ENCODE peak calls at places on chromosomes 12 and 14, in four cellular contexts. A is H7, J is upper lobe of right lung, S is psoas muscle. H is an unnamed sample. For H3K27me3, the result is how much of the 10 kb centered on the place peaks cover.

GRCh38 chr12:26274441-26275312 is 79.3 kb downstream of the SSPN start:
- DNase-seq in A (no peak), J (peak), S (peak), H (peak)

GRCh38 chr14:102568115-102568614 is 24.3 kb upstream of the RCOR1 start:
- DNase-seq in A (peak), J (no peak), S (no peak), H (no peak)

GRCh38 chr14:34498684-34499412 is 36.8 kb upstream of the SPTSSA start:
- DNase-seq in A (peak), J (no peak), S (no peak), H (no peak)

GRCh38 chr12:42446761-42447160 is 120.8 kb downstream of the PPHLN1 start:
- DNase-seq in A (peak), J (no peak), S (no peak), H (no peak)

GRCh38 chr12:78403136-78403535 is 461.4 kb upstream of the SYT1 start:
- DNase-seq in A (no peak), J (no peak), S (no peak), H (no peak)

GRCh38 chr14:95456281-95456680 is 60.2 kb downstream of the SYNE3 start:
- DNase-seq in A (no peak), J (no peak), S (no peak), H (no peak)

GRCh38 chr12:122837306-122838265 is 2.3 kb downstream of the HIP1R start:
- DNase-seq in A (peak), J (no peak), S (no peak), H (no peak)

GRCh38 chr12:34352098-34352497 is 329.8 kb downstream of the ALG10 start:
- DNase-seq in A (no peak), J (no peak), S (no peak), H (no peak)

GRCh38 chr12:67018105-67018504 is 251.1 kb upstream of the CAND1 start:
- DNase-seq in A (peak), J (no peak), S (no peak), H (no peak)

GRCh38 chr12:125983094-125983783 is 918.0 kb downstream of the AACS start:
- DNase-seq in A (peak), J (peak), S (no peak), H (no peak)

GRCh38 chr12:62840311-62840710 is 94.6 kb downstream of the PPM1H start:
- DNase-seq in A (no peak), J (no peak), S (no peak), H (no peak)

GRCh38 chr12:13099910-13100609 is 3.4 kb downstream of the GSG1 start:
- DNase-seq in A (no peak), J (no peak), S (no peak), H (no peak)

GRCh38 chr14:31746326-31746725 is 185.1 kb downstream of the NUBPL start:
- DNase-seq in A (no peak), J (no peak), S (no peak), H (no peak)

GRCh38 chr12:88947486-88948043 is 367.3 kb upstream of the KITLG start:
- DNase-seq in A (no peak), J (no peak), S (no peak), H (no peak)

GRCh38 chr12:66662179-66662578 is 16.7 kb downstream of the GRIP1 start:
- DNase-seq in A (no peak), J (no peak), S (no peak), H (no peak)

GRCh38 chr12:29131539-29131938 is 17.5 kb upstream of the FAR2 start:
- DNase-seq in A (no peak), J (no peak), S (no peak), H (no peak)

GRCh38 chr12:113792450-113792849 is 173.7 kb downstream of the RBM19 start:
- DNase-seq in A (no peak), J (no peak), S (no peak), H (no peak)

GRCh38 chr12:54376596-54377468 is 7.7 kb downstream of the ZNF385A start:
- DNase-seq in A (no peak), J (no peak), S (no peak), H (no peak)

GRCh38 chr12:69330475-69331473 is 17.4 kb upstream of the LYZ start:
- DNase-seq in A (peak), J (peak), S (no peak), H (no peak)

GRCh38 chr12:46487567-46488131 is 115.1 kb upstream of the SLC38A2 start:
- DNase-seq in A (no peak), J (no peak), S (no peak), H (no peak)

GRCh38 chr14:52355016-52355430 is 40.9 kb downstream of the PTGER2 start:
- DNase-seq in A (no peak), J (no peak), S (no peak), H (no peak)

GRCh38 chr14:86221755-86222154 is 691.8 kb downstream of the FLRT2 start:
- DNase-seq in A (peak), J (no peak), S (no peak), H (no peak)

GRCh38 chr12:54411398-54412241 is 7.4 kb downstream of the ITGA5 start:
- DNase-seq in A (peak), J (peak), S (peak), H (peak)

DNA sequence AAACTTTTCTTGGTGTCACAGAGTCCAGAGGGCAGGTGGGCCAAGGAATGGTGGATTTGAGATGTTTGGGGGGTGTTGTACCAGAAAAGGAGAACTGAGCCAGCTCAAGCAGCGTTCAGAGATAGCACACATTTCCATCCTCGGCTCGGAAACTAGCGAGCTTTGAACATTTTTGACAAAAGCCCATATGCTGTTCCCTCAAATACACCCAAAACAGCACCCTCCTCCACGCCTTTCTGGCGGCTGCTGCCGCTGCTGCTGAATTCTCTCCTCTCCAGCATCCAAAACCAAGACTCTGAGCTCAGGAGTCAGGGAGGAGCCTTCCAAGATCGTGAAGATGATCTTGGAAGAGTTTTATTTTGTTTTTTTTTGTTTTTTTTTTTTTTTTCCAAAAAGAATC is 967 bp downstream of the SRRM4 start:
- DNase-seq in A (no peak), J (no peak), S (no peak), H (no peak)
- H3K27me3 ChIP-seq in A (under half), J (under half), S (under half), H (half or more)

DNA sequence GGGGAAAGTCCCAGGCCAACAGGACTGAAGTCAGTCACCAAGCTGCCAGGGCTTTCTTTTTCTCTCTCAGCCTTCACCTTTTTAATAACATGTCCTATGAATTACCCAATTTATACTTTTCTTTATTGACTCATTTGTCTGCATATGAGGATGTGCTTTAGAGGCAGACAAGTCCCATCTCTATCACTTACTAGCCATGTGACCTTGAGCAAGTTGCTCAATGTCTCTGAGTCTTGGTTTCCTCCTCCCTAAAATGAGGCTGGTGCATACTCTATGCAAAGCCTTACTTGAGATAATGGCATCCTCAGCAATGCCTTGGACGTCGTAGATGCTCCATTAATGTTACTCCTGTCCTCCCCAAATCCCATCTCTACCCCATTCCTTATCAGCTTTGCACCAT is 98.1 kb upstream of the TMPO start:
- DNase-seq in A (no peak), J (no peak), S (no peak), H (no peak)
- H3K27me3 ChIP-seq in A (under half), J (under half), S (under half), H (under half)

GRCh38 chr12:110345176-110345651 is 58.3 kb downstream of the ANAPC7 start:
- DNase-seq in A (no peak), J (no peak), S (no peak), H (peak)
- H3K27me3 ChIP-seq in A (under half), J (under half), S (under half), H (under half)

GRCh38 chr14:104335611-104336010 is 197.2 kb downstream of the KIF26A start:
- DNase-seq in A (no peak), J (no peak), S (no peak), H (peak)
- H3K27me3 ChIP-seq in A (under half), J (under half), S (under half), H (under half)

GRCh38 chr12:84804691-84805473 is 107.7 kb downstream of the SLC6A15 start:
- DNase-seq in A (peak), J (no peak), S (no peak), H (no peak)

GRCh38 chr12:84811291-84811690 is 101.3 kb downstream of the SLC6A15 start:
- DNase-seq in A (no peak), J (no peak), S (no peak), H (no peak)

GRCh38 chr12:84803661-84804060 is 108.9 kb downstream of the SLC6A15 start:
- DNase-seq in A (no peak), J (no peak), S (no peak), H (no peak)

GRCh38 chr12:84807249-84807648 is 105.3 kb downstream of the SLC6A15 start:
- DNase-seq in A (no peak), J (no peak), S (no peak), H (no peak)

DNA sequence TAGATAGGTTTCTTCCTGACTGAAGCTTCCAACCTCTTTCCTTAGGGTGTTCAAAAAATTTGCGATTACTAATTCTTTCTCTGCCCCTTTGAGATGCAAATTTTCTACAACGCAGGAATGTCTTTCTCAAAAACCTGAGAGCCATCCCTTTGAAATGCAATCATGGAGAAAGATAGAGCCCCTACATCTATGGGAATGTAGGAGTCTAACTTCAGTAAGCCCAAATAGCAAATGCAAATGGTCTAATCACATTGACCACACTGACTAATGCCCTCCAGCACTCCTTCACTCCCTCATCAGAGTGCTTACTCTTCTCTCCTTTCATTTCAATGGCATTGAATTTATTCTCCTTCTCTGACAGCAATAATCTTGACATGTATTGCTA is 107.1 kb downstream of the SLC6A15 start:
- DNase-seq in A (peak), J (no peak), S (no peak), H (no peak)
- H3K27me3 ChIP-seq in A (half or more), J (under half), S (under half), H (under half)

DNA sequence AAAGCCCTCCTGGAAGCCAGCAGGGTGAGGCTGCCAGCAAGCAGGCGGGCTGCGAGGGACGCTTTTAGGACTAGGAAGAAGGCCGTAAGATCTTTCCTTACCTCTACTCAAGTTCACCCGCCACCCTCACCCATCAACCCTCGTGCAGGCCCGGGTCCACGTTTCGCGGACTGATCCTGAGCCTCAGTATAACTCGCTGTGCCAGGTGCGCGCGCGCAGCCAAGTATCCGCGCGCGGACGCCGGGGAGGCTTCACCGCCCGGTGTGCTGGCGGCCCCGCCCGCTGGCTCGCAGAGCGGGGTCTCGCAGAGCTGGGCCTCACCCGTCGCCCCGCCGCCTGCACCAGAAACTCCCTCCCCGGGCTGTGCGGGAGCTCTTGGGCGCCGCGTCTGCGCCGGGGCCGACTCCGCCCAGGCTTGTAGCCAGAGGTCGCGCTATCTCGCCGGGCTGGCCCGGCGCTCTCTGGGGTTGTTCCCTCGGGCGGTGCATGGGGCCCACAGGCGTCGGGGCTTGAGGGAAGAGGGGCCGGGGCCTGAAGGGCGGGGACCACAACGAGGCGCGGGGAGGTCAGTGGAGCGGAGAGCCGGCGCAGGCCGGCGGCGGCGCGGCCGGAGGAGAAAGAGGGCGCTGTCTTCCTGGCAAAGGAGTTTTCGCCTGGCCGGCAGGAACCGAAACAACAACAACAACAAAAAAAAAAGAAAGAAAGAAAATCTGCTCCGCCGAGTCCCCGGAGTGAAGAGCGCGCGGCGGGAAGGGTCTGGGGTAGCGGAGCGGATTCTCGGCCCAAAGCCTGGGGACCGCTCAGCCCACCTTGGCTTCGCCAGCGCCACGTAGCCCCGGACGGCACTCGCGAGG is 7.7 kb upstream of the SIX1 start:
- DNase-seq in A (peak), J (peak), S (peak), H (peak)
- H3K27me3 ChIP-seq in A (half or more), J (half or more), S (under half), H (half or more)

GRCh38 chr12:31890295-31891285 is 68.6 kb upstream of the RESF1 start:
- DNase-seq in A (no peak), J (no peak), S (no peak), H (no peak)
- H3K27me3 ChIP-seq in A (under half), J (under half), S (under half), H (under half)

GRCh38 chr14:68916358-68916757 is 62.7 kb downstream of the ACTN1 start:
- DNase-seq in A (no peak), J (no peak), S (no peak), H (no peak)
- H3K27me3 ChIP-seq in A (under half), J (under half), S (under half), H (under half)

GRCh38 chr12:132592261-132592970 is 18.0 kb downstream of the LRCOL1 start:
- DNase-seq in A (no peak), J (no peak), S (peak), H (no peak)

GRCh38 chr12:132593938-132594358 is 16.4 kb downstream of the LRCOL1 start:
- DNase-seq in A (peak), J (peak), S (peak), H (peak)

GRCh38 chr12:132593071-132593470 is 17.3 kb downstream of the LRCOL1 start:
- DNase-seq in A (peak), J (no peak), S (peak), H (no peak)

GRCh38 chr12:132595183-132595582 is 15.2 kb downstream of the LRCOL1 start:
- DNase-seq in A (no peak), J (no peak), S (no peak), H (no peak)

GRCh38 chr12:132593521-132593920 is 16.9 kb downstream of the LRCOL1 start:
- DNase-seq in A (no peak), J (no peak), S (peak), H (no peak)
- H3K27me3 ChIP-seq in A (under half), J (under half), S (under half), H (under half)

GRCh38 chr14:36522972-36523685 is 3.1 kb upstream of the NKX2-1 start:
- DNase-seq in A (peak), J (no peak), S (no peak), H (no peak)

GRCh38 chr14:36525746-36526099 is 5.7 kb upstream of the NKX2-1 start:
- DNase-seq in A (no peak), J (no peak), S (no peak), H (no peak)

GRCh38 chr14:36524874-36525745 is 5.1 kb upstream of the NKX2-1 start:
- DNase-seq in A (peak), J (peak), S (no peak), H (no peak)

GRCh38 chr14:36524220-36524837 is 4.3 kb upstream of the NKX2-1 start:
- DNase-seq in A (peak), J (peak), S (no peak), H (no peak)

DNA sequence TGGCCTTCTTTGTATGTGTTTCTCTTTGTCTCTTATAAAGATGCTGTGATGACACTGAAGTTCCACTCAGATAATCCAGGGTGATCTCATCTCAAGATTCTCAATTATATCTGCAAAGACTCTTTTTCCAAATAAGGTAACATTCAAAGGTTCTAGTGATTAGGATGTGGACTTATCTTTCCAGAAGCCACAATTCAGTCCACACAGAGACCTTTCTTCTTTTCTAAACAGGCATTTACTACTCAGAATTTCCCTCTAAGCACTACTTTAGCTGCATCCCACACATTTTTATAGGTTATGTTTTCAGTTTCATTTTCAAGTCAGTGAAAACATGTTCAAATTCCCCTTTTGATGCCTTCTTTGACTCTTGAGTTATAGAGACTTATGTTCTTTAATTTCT is 9.0 kb upstream of the NKX2-1 start:
- DNase-seq in A (no peak), J (no peak), S (no peak), H (no peak)
- H3K27me3 ChIP-seq in A (half or more), J (under half), S (under half), H (half or more)